ENCODE peak calls at places on chromosomes 16 and 17, in four cellular contexts. Z, P, I and O are unnamed samples. For H3K4me1, the result is how much of the 10 kb centered on the place peaks cover.

GRCh38 chr16:23679274-23679985 is 741 bp downstream of the PLK1 start:
- DNase-seq in Z (no peak), P (no peak), I (peak), O (no peak)

GRCh38 chr16:19410435-19411153 is 7.1 kb upstream of the TMC5 start:
- DNase-seq in Z (no peak), P (peak), I (no peak), O (peak)

GRCh38 chr16:2910441-2910840 is 1.3 kb upstream of the FLYWCH1 start:
- DNase-seq in Z (no peak), P (no peak), I (peak), O (no peak)

GRCh38 chr17:62064791-62065563 is at the start of gene MED13:
- DNase-seq in Z (no peak), P (peak), I (peak), O (peak)

GRCh38 chr17:47288531-47289116 is 35.0 kb downstream of the ITGB3 start:
- DNase-seq in Z (no peak), P (no peak), I (peak), O (no peak)

GRCh38 chr16:68072038-68072695 is 13.0 kb upstream of the NFATC3 start:
- DNase-seq in Z (no peak), P (no peak), I (peak), O (peak)

GRCh38 chr16:53509906-53510703 is 7.1 kb upstream of the AKTIP start:
- DNase-seq in Z (peak), P (peak), I (peak), O (peak)

GRCh38 chr17:36921131-36921851 is 16.0 kb upstream of the LHX1 start:
- DNase-seq in Z (peak), P (peak), I (peak), O (no peak)

GRCh38 chr17:59331129-59331928 is at the start of gene YPEL2:
- DNase-seq in Z (peak), P (peak), I (peak), O (peak)

GRCh38 chr16:10988164-10988803 is 43.9 kb downstream of the CLEC16A start:
- DNase-seq in Z (no peak), P (no peak), I (no peak), O (no peak)

GRCh38 chr17:7003745-7004144 is 7.9 kb downstream of the ALOX12 start:
- DNase-seq in Z (no peak), P (no peak), I (no peak), O (no peak)

GRCh38 chr16:88531346-88531745 is 38.9 kb upstream of the ZC3H18 start:
- DNase-seq in Z (no peak), P (no peak), I (no peak), O (no peak)

GRCh38 chr16:20900299-20901067 is at the start of the genes DCUN1D3 and LYRM1:
- DNase-seq in Z (peak), P (peak), I (peak), O (peak)

GRCh38 chr16:20901441-20902112 is 1.0 kb downstream of the LYRM1 start:
- DNase-seq in Z (no peak), P (peak), I (peak), O (peak)

GRCh38 chr16:20902426-20902825 is 1.9 kb downstream of the LYRM1 start:
- DNase-seq in Z (no peak), P (no peak), I (no peak), O (no peak)

GRCh38 chr16:20899503-20900298 is 457 bp downstream of the DCUN1D3 start:
- DNase-seq in Z (no peak), P (no peak), I (no peak), O (no peak)

GRCh38 chr16:20901068-20901440 is 483 bp downstream of the LYRM1 start:
- DNase-seq in Z (no peak), P (no peak), I (no peak), O (no peak)
- TF ChIP-seq POLR2A in Z (no peak), P (no peak), I (no peak), O (no peak)

GRCh38 chr17:39722965-39723848 is 7.1 kb downstream of the MIEN1 start:
- DNase-seq in Z (no peak), P (no peak), I (no peak), O (peak)

GRCh38 chr17:39727556-39727955 is 2.8 kb downstream of the MIEN1 start:
- DNase-seq in Z (no peak), P (no peak), I (no peak), O (no peak)

GRCh38 chr17:39729280-39729851 is 966 bp downstream of the MIEN1 start:
- DNase-seq in Z (no peak), P (no peak), I (peak), O (no peak)

GRCh38 chr17:39724731-39725130 is 5.6 kb downstream of the MIEN1 start:
- DNase-seq in Z (no peak), P (no peak), I (no peak), O (no peak)

DNA sequence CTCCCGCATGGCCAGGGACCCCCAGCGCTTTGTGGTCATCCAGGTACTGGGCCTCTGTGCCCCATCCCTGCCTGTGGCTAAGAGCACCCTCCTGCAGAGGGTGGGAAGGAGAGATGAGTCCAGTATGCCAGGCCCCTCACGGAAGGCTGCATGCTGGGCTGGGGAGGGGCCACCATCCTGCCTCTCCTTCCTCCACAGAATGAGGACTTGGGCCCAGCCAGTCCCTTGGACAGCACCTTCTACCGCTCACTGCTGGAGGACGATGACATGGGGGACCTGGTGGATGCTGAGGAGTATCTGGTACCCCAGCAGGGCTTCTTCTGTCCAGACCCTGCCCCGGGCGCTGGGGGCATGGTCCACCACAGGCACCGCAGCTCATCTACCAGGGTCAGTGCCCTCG is 3.7 kb downstream of the MIEN1 start:
- DNase-seq in Z (no peak), P (no peak), I (no peak), O (no peak)
- H3K4me1 ChIP-seq in Z (under half), P (under half), I (under half), O (under half)

GRCh38 chr17:40443988-40444899 is 994 bp downstream of the IGFBP4 start:
- DNase-seq in Z (no peak), P (no peak), I (peak), O (peak)

GRCh38 chr17:40445769-40446468 is 2.7 kb downstream of the IGFBP4 start:
- DNase-seq in Z (no peak), P (no peak), I (peak), O (no peak)

GRCh38 chr17:40442392-40443195 is 656 bp upstream of the IGFBP4 start:
- DNase-seq in Z (no peak), P (no peak), I (peak), O (peak)

GRCh38 chr17:40440166-40440565 is 3.1 kb upstream of the IGFBP4 start:
- DNase-seq in Z (no peak), P (no peak), I (no peak), O (no peak)

DNA sequence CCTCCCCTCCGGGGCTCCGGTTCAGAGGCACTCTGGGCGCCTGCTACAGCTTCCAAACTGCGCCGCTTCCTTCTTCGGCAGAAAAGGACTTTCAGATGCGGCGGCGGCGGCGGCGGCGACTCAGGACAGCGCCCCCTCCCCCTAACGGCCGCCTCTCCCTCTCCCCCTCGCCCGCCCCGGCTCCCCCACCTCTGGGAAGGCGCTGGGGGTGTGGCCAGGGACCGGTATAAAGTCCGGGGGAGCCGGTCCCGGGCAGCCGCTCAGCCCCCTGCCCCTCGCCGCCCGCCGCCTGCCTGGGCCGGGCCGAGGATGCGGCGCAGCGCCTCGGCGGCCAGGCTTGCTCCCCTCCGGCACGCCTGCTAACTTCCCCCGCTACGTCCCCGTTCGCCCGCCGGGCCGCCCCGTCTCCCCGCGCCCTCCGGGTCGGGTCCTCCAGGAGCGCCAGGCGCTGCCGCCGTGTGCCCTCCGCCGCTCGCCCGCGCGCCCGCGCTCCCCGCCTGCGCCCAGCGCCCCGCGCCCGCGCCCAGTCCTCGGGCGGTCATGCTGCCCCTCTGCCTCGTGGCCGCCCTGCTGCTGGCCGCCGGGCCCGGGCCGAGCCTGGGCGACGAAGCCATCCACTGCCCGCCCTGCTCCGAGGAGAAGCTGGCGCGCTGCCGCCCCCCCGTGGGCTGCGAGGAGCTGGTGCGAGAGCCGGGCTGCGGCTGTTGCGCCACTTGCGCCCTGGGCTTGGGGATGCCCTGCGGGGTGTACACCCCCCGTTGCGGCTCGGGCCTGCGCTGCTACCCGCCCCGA is at the start of gene IGFBP4:
- DNase-seq in Z (no peak), P (peak), I (peak), O (peak)
- TF ChIP-seq POLR2A in Z (no peak), P (no peak), I (peak), O (peak)

DNA sequence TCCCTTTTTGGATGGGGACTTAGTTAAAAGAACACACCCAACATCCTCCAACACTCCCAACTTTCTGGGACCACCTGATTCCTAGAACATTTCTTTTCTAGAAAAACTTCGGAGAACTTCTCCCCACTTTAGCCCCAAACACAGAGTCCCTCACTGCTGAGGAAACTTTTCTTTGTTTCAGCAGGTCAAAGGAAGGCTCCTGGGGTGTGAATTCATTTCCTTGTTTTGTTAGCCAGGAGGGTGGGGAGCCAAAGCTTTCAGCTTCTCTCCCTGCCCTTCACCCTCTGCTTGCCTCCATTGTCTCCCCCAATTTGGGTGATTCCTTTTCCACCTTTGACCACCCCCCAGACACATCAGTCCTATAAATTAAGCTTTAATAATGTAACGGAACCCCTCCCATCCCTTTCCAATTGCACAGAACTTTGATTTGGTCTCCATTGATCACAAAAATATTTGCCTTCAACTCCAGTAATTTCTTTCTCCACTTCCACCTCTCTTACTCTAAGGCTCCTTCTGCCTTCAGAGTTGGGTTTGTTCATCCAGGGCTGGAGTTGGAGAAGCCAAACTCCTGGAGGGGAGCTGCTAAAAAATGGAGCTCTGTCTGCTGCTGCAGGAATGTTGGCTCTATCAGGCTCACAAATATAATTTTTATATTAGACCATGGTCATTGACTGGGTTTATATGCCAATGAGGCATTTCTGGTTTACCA is 10.3 kb downstream of the HOXB4 start:
- DNase-seq in Z (no peak), P (no peak), I (no peak), O (no peak)
- H3K4me1 ChIP-seq in Z (under half), P (half or more), I (half or more), O (under half)